ENCODE peak calls at places on chromosomes 13 and 19, in seven cellular contexts. K, C, H, U, N, J and Q are unnamed samples.
A peak's percentile ranks its signal among the peaks of the same experiment; 100 is the strongest.

GRCh38 chr13:33016414-33017409 is at the start of gene KL:
- DNase-seq in K (peak; percentile 6), C (peak; percentile 17), H (peak; percentile 16), U (peak; percentile 17), N (peak; percentile 49), J (peak; percentile 16), Q (no peak)

GRCh38 chr19:42115219-42115618 is 17.0 kb downstream of the POU2F2 start:
- DNase-seq in K (no peak), C (peak; percentile 87), H (peak; percentile 32), U (no peak), N (no peak), J (no peak), Q (no peak)

GRCh38 chr19:17737690-17738153 is 13.6 kb upstream of the FCHO1 start:
- DNase-seq in K (peak; percentile 14), C (no peak), H (no peak), U (no peak), N (no peak), J (no peak), Q (no peak)

GRCh38 chr13:73521291-73521626 is 462.5 kb downstream of the KLF5 start:
- DNase-seq in K (no peak), C (no peak), H (no peak), U (no peak), N (no peak), J (no peak), Q (no peak)

GRCh38 chr19:46860846-46861690 is at the start of gene ARHGAP35:
- DNase-seq in K (no peak), C (peak; percentile 31), H (no peak), U (no peak), N (peak; percentile 43), J (no peak), Q (no peak)

GRCh38 chr19:39448271-39448670 is 2.9 kb downstream of the SUPT5H start:
- DNase-seq in K (peak; percentile 68), C (no peak), H (no peak), U (no peak), N (no peak), J (no peak), Q (no peak)

GRCh38 chr13:114224201-114224600 is 10.5 kb upstream of the CDC16 start:
- DNase-seq in K (no peak), C (no peak), H (no peak), U (no peak), N (no peak), J (no peak), Q (no peak)

GRCh38 chr19:39816287-39817048 is 17.5 kb downstream of the DYRK1B start:
- DNase-seq in K (no peak), C (no peak), H (no peak), U (no peak), N (no peak), J (no peak), Q (no peak)

GRCh38 chr19:15780595-15781418 is 6.7 kb upstream of the OR10H5 start:
- DNase-seq in K (no peak), C (peak; percentile 22), H (no peak), U (no peak), N (no peak), J (peak; percentile 38), Q (no peak)

GRCh38 chr13:50361282-50361681 is 346.0 kb downstream of the KCNRG start:
- DNase-seq in K (no peak), C (no peak), H (no peak), U (no peak), N (no peak), J (no peak), Q (no peak)

GRCh38 chr13:24299488-24300114 is 9.8 kb upstream of the C1QTNF9 start:
- DNase-seq in K (no peak), C (no peak), H (no peak), U (no peak), N (no peak), J (no peak), Q (no peak)

GRCh38 chr13:112970552-112971287 is 1.7 kb downstream of the MCF2L start:
- DNase-seq in K (no peak), C (peak; percentile 6), H (no peak), U (no peak), N (no peak), J (no peak), Q (no peak)

GRCh38 chr19:51396175-51396574 is 5.8 kb upstream of the C19orf84 start:
- DNase-seq in K (no peak), C (no peak), H (no peak), U (no peak), N (no peak), J (no peak), Q (no peak)

GRCh38 chr13:97179501-97179900 is 42.6 kb upstream of the MBNL2 start:
- DNase-seq in K (no peak), C (no peak), H (no peak), U (no peak), N (no peak), J (no peak), Q (no peak)

GRCh38 chr13:23558675-23559536 is 11.3 kb upstream of the TNFRSF19 start:
- DNase-seq in K (peak; percentile 92), C (no peak), H (peak; percentile 98), U (no peak), N (peak; percentile 60), J (peak; percentile 46), Q (peak; percentile 44)

GRCh38 chr13:107035778-107036177 is 467.8 kb upstream of the ARGLU1 start:
- DNase-seq in K (peak; percentile 86), C (no peak), H (peak; percentile 25), U (no peak), N (no peak), J (no peak), Q (peak; percentile 68)

GRCh38 chr19:591099-591958 is 1.6 kb downstream of the HCN2 start:
- DNase-seq in K (no peak), C (no peak), H (peak; percentile 29), U (no peak), N (no peak), J (no peak), Q (no peak)

GRCh38 chr13:107883561-107884175 is 331.7 kb downstream of the LIG4 start:
- DNase-seq in K (peak; percentile 85), C (no peak), H (peak; percentile 43), U (no peak), N (no peak), J (no peak), Q (peak; percentile 23)

GRCh38 chr19:43432866-43433673 is 18.4 kb downstream of the TEX101 start:
- DNase-seq in K (peak; percentile 38), C (peak; percentile 61), H (peak; percentile 63), U (peak; percentile 78), N (peak; percentile 51), J (peak; percentile 73), Q (peak; percentile 6)

GRCh38 chr19:45280471-45280961 is 29.4 kb downstream of the MARK4 start:
- DNase-seq in K (no peak), C (no peak), H (no peak), U (no peak), N (no peak), J (no peak), Q (no peak)

GRCh38 chr19:38519168-38519567 is 85.7 kb downstream of the RYR1 start:
- DNase-seq in K (no peak), C (no peak), H (no peak), U (no peak), N (no peak), J (no peak), Q (no peak)

GRCh38 chr19:3969435-3970312 is 1.2 kb downstream of the DAPK3 start:
- DNase-seq in K (peak; percentile 91), C (peak; percentile 50), H (peak; percentile 85), U (no peak), N (no peak), J (no peak), Q (peak; percentile 81)

DNA sequence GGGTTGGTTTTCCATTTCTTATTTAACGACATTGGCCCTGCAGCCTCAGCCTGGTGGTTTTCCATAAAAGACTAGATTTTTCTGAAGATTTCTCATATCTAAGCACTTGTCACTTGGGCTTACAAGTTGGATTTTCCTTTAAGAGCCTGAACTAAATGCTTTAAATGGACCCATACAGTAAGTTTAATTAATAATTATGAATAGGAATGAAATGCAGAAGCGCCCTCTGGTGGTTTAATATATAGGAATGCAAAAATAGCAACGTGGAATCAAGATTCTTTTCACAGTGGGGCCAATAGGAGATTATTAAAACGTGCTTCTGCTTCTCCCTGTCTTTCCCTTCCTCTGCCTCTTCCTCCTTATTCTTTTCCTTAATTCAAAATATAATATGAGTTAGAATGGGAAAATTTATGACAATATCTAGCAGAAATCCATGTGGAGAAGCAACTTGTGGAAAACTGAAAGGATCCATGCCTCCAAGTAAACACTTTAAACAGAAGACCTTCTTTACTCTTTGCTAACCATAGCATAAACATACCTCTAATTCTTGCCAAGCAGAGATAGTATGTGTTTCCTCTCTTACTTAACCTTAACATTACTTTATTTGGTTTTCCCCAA is 324.0 kb downstream of the GPC5 start:
- DNase-seq in K (peak; percentile 23), C (no peak), H (peak; percentile 50), U (no peak), N (no peak), J (no peak), Q (peak; percentile 26)
- TF ChIP-seq CTCF in K (no peak), C (peak; percentile 55), H (peak; percentile 49), U (peak; percentile 53), N (peak; percentile 62), J (peak; percentile 71), Q (peak; percentile 37)

DNA sequence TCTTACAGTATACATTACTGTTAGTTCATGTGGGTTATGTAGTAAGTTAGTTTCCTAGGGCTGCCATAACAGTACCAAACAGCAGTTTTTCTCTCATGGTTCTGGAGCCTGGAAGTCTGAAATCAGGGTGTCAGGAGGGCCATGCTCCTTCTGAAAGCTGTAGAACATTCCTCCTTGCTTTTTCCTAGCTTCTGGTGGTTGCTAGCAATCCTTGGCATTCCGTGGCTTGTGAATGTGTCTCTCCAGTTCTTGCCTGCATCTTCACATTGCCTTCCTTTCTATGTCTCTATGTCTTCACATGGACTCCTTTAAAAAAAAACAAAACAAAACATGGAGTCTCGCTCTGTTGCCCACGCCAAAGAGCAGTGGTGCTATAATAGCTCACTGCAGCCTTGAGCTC is 95.4 kb downstream of the WDFY2 start:
- DNase-seq in K (peak; percentile 42), C (no peak), H (no peak), U (no peak), N (no peak), J (no peak), Q (no peak)
- H3K4me3 ChIP-seq in K (no peak overlapping the region), C (no peak overlapping the region), H (no peak overlapping the region), U (no peak overlapping the region), N (no peak overlapping the region), J (no peak overlapping the region), Q (no peak overlapping the region)

GRCh38 chr13:42039457-42039945 is 8.9 kb upstream of the DGKH start:
- DNase-seq in K (no peak), C (no peak), H (no peak), U (no peak), N (no peak), J (peak; percentile 19), Q (no peak)
- TF ChIP-seq CTCF in K (no peak), C (no peak), H (no peak), U (no peak), N (no peak), J (no peak), Q (no peak)

GRCh38 chr19:36120092-36120983 is 5.1 kb downstream of the TBCB start:
- DNase-seq in K (no peak), C (no peak), H (no peak), U (no peak), N (no peak), J (no peak), Q (no peak)
- H3K4me3 ChIP-seq in K (no peak overlapping the region), C (no peak overlapping the region), H (no peak overlapping the region), U (no peak overlapping the region), N (no peak overlapping the region), J (no peak overlapping the region), Q (no peak overlapping the region)